ENCODE peak calls at places on chromosomes 4 and X, in seven cellular contexts. K is GM12891, P is GM23338, V is HCT116, G is HepG2, D is stomach, R is H1. F is an unnamed sample.
A peak's percentile ranks its signal among the peaks of the same experiment; 100 is the strongest.

GRCh38 chr4:47619691-47620090 is 134.6 kb downstream of the ATP10D start:
- DNase-seq in K (no peak), P (no peak), V (no peak), G (no peak), D (no peak), R (no peak), F (no peak)

GRCh38 chr4:57064811-57065711 is 45.1 kb downstream of the IGFBP7 start:
- DNase-seq in K (no peak), P (no peak), V (no peak), G (no peak), D (peak; percentile 28), R (no peak), F (no peak)

GRCh38 chr4:108168213-108168671 is 490 bp downstream of the LEF1 start:
- DNase-seq in K (no peak), P (no peak), V (no peak), G (no peak), D (no peak), R (no peak), F (no peak)

GRCh38 chr4:126182801-126183200 is 868.0 kb downstream of the FAT4 start:
- DNase-seq in K (no peak), P (no peak), V (no peak), G (no peak), D (no peak), R (no peak), F (no peak)

GRCh38 chr4:100421356-100421978 is 96.4 kb downstream of the EMCN start:
- DNase-seq in K (no peak), P (peak; percentile 50), V (peak; percentile 51), G (peak; percentile 7), D (no peak), R (no peak), F (no peak)

GRCh38 chr4:153522800-153523089 is 56.6 kb downstream of the TMEM131L start:
- DNase-seq in K (no peak), P (no peak), V (no peak), G (no peak), D (no peak), R (no peak), F (no peak)

GRCh38 chr4:165398570-165398969 is 19.8 kb downstream of the CPE start:
- DNase-seq in K (no peak), P (peak; percentile 67), V (peak; percentile 50), G (no peak), D (no peak), R (no peak), F (no peak)

GRCh38 chr4:182343435-182343834 is 100.2 kb downstream of the TENM3 start:
- DNase-seq in K (no peak), P (peak; percentile 51), V (no peak), G (no peak), D (no peak), R (peak; percentile 41), F (no peak)

GRCh38 chrX:47206316-47206715 is 12.2 kb upstream of the CDK16 start:
- DNase-seq in K (no peak), P (no peak), V (no peak), G (no peak), D (no peak), R (no peak), F (no peak)

GRCh38 chr4:27123050-27123768 is 262.6 kb downstream of the STIM2 start:
- DNase-seq in K (no peak), P (peak; percentile 92), V (peak; percentile 12), G (no peak), D (no peak), R (peak; percentile 56), F (no peak)

GRCh38 chr4:138045036-138045435 is 197.1 kb downstream of the SLC7A11 start:
- DNase-seq in K (no peak), P (no peak), V (no peak), G (no peak), D (no peak), R (no peak), F (no peak)

GRCh38 chr4:108359130-108359709 is 190.5 kb upstream of the LEF1 start:
- DNase-seq in K (no peak), P (no peak), V (no peak), G (no peak), D (no peak), R (no peak), F (no peak)

GRCh38 chrX:44093431-44093830 is 120.2 kb upstream of the NDP start:
- DNase-seq in K (no peak), P (no peak), V (no peak), G (no peak), D (no peak), R (no peak), F (no peak)

GRCh38 chr4:11720292-11720691 is 291.6 kb upstream of the HS3ST1 start:
- DNase-seq in K (peak; percentile 5), P (peak; percentile 45), V (no peak), G (no peak), D (no peak), R (no peak), F (no peak)

GRCh38 chrX:30887721-30888120 is 1.3 kb downstream of the TAB3 start:
- DNase-seq in K (no peak), P (no peak), V (no peak), G (no peak), D (no peak), R (no peak), F (no peak)

DNA sequence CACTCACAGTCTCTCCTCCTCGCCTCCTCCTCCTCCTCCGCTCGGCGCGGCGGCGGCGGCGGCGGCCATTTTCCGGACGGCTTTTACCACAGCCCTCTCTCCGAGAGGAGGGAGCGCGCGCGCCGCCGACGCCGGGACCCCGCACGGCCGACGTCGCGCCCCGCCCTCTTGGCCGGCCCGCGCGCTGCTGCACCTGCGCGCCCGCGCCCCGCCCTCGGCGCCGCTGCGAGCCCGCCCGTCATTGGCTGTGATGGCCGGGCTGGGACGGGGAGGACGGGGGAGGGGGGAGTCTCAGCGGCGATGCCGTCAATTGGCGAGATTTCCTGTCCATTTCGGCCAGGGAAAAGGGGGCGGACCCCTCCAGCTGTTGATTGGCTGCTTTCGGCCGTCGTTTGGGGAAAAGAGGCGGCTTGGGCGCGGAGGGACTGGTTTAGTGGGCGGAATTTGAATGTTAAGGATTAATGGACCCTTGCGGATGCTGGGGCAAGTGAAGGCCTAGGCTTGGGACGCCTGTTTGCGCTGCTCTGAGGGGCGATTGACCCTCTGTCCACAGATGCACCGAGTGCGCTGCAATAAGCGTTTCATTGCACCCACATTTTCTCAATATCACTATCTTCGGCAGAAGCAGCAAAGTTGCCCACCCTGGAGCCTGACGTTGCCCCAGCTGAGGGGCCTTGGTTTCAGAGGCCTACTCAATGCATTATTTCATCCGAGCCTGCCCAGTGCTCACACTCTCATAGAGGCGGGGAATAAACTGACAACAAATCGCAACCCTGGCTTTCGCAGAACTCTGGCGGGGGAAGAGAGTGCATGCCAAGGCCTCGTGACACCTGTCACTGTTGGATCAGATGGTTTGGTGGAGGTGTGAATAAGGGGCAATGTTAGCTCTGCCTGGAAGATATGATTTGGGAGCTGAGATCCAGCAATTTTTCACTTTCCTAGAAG is at the start of gene MECP2:
- DNase-seq in K (peak; percentile 72), P (peak; percentile 94), V (peak; percentile 80), G (peak; percentile 79), D (peak; percentile 92), R (peak; percentile 87), F (peak; percentile 57)
- TF ChIP-seq POLR2AphosphoS5 in K (no peak), P (peak; percentile 46), V (peak; percentile 49), G (peak; percentile 24), D (peak; percentile 8), R (no peak), F (no peak)

DNA sequence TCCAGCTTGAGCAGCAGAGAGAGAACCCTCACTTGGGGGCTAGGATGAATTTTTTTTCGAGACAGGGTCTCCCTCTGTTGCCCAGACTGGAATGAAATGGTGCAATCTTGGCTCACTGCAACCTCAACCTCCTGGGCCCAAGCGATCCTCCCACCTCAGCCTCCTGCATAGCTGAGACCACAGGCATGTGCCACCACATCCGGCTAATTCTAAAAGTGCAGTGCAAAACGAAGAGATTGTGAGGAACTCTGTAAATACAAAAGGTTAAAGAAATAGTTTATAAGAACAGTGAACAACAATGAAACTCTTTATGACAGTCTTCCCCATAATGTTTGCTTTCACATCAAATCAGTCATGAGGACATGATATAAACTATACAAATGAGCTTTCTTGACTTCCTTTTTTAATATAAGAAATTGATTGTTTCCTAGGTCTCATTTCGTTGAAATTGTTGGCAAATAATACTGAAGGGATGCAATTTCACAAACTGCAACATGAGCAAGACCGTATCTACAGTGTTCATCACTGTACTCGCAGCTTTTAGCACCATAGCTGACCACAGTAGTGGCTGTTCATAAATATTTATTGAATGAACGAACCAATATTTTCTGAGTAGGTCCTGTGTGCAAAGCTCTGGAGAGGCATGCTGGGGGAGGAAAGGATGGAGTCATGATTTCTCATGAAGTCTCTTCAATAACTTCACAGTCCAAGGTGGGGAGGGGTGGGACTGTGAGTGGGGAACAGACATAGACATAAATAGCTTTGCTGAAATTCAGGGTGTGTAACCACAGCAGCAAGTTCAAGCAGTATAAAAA is 116.1 kb downstream of the SHROOM3 start:
- DNase-seq in K (no peak), P (no peak), V (no peak), G (no peak), D (no peak), R (no peak), F (no peak)
- TF ChIP-seq POLR2AphosphoS5 in K (no peak), P (no peak), V (no peak), G (no peak), D (no peak), R (no peak), F (no peak)

GRCh38 chr4:15109583-15109982 is 107.3 kb downstream of the CPEB2 start:
- DNase-seq in K (no peak), P (no peak), V (no peak), G (no peak), D (no peak), R (no peak), F (no peak)

GRCh38 chr4:15106417-15106816 is 104.1 kb downstream of the CPEB2 start:
- DNase-seq in K (no peak), P (no peak), V (no peak), G (no peak), D (no peak), R (no peak), F (no peak)

GRCh38 chr4:15104825-15105224 is 102.5 kb downstream of the CPEB2 start:
- DNase-seq in K (no peak), P (no peak), V (no peak), G (no peak), D (no peak), R (no peak), F (no peak)

DNA sequence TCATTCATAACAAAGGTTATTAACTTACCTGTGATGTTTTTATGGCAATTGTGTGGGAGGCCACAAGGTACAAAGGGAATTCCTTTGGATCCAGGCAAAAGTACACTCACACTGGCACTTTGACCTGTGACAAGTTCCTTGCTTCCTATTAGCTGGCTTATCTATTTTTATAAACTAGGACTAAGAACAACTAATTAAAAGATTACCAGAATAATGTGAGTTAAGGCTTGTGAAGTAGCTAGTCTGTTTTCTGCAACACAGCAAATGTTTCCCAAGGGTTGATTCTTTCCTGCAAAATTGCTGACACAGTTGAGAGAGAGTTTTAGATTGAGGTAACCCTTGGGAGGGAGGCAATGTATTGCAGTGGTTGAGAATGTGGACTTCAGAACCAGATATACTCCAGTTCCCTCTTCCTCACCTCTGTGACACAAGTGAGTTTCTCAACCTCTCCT is 107.9 kb downstream of the CPEB2 start:
- DNase-seq in K (no peak), P (no peak), V (no peak), G (no peak), D (no peak), R (no peak), F (no peak)
- TF ChIP-seq POLR2AphosphoS5 in K (no peak), P (no peak), V (no peak), G (no peak), D (no peak), R (no peak), F (no peak)

GRCh38 chrX:20487227-20487626 is 220.5 kb upstream of the RPS6KA3 start:
- DNase-seq in K (no peak), P (no peak), V (peak; percentile 1), G (no peak), D (no peak), R (no peak), F (no peak)
- TF ChIP-seq POLR2AphosphoS5 in K (no peak), P (no peak), V (no peak), G (no peak), D (no peak), R (no peak), F (no peak)